ENCODE peak calls at places on chromosomes 2 and 18, in ten cellular contexts. One of them, this sample, is unnamed. For H3K36me3, the result is how much of the 10 kb centered on the place peaks cover.

GRCh38 chr18:55318864-55319516 is 269.0 kb downstream of the TCF4 start:
- DNase-seq in astrocyte: peak
- DNase-seq in Karpas-422: no peak
- DNase-seq in stomach: no peak
- DNase-seq in heart left ventricle: no peak
- DNase-seq in pancreas: no peak
- DNase-seq in tibial artery: no peak
- DNase-seq in WERI-Rb-1: no peak
- DNase-seq in cardiac muscle cell: peak
- DNase-seq in CD8-positive, alpha-beta T cell: no peak
- DNase-seq in this sample: no peak

GRCh38 chr2:233346930-233347329 is 7.4 kb upstream of the DGKD start:
- DNase-seq in astrocyte: no peak
- DNase-seq in stomach: no peak
- DNase-seq in tibial artery: no peak
- DNase-seq in CD8-positive, alpha-beta T cell: no peak
- DNase-seq in pancreas: no peak
- DNase-seq in WERI-Rb-1: no peak
- DNase-seq in cardiac muscle cell: no peak
- DNase-seq in Karpas-422: no peak
- DNase-seq in heart left ventricle: no peak
- DNase-seq in this sample: no peak

GRCh38 chr2:139805378-139805777 is 1025.2 kb upstream of the NXPH2 start:
- DNase-seq in astrocyte: peak
- DNase-seq in CD8-positive, alpha-beta T cell: no peak
- DNase-seq in tibial artery: no peak
- DNase-seq in heart left ventricle: no peak
- DNase-seq in cardiac muscle cell: no peak
- DNase-seq in stomach: no peak
- DNase-seq in pancreas: no peak
- DNase-seq in WERI-Rb-1: no peak
- DNase-seq in Karpas-422: no peak
- DNase-seq in this sample: no peak

GRCh38 chr18:13645093-13645492 is 81.3 kb downstream of the FAM210A start:
- DNase-seq in cardiac muscle cell: no peak
- DNase-seq in WERI-Rb-1: no peak
- DNase-seq in astrocyte: no peak
- DNase-seq in tibial artery: no peak
- DNase-seq in Karpas-422: no peak
- DNase-seq in heart left ventricle: no peak
- DNase-seq in stomach: no peak
- DNase-seq in CD8-positive, alpha-beta T cell: no peak
- DNase-seq in pancreas: no peak
- DNase-seq in this sample: no peak

GRCh38 chr2:94994914-94995236 is 30.6 kb upstream of the MAL start:
- DNase-seq in WERI-Rb-1: no peak
- DNase-seq in astrocyte: no peak
- DNase-seq in tibial artery: no peak
- DNase-seq in CD8-positive, alpha-beta T cell: no peak
- DNase-seq in Karpas-422: no peak
- DNase-seq in cardiac muscle cell: no peak
- DNase-seq in stomach: no peak
- DNase-seq in pancreas: no peak
- DNase-seq in heart left ventricle: no peak
- DNase-seq in this sample: no peak

GRCh38 chr2:170180031-170180566 is 2.2 kb downstream of the MYO3B start:
- DNase-seq in CD8-positive, alpha-beta T cell: no peak
- DNase-seq in cardiac muscle cell: no peak
- DNase-seq in heart left ventricle: no peak
- DNase-seq in pancreas: no peak
- DNase-seq in tibial artery: no peak
- DNase-seq in Karpas-422: peak
- DNase-seq in astrocyte: no peak
- DNase-seq in WERI-Rb-1: peak
- DNase-seq in stomach: no peak
- DNase-seq in this sample: no peak

GRCh38 chr2:168401771-168402170 is 54.3 kb upstream of the CERS6 start:
- DNase-seq in Karpas-422: no peak
- DNase-seq in WERI-Rb-1: no peak
- DNase-seq in heart left ventricle: no peak
- DNase-seq in astrocyte: no peak
- DNase-seq in pancreas: no peak
- DNase-seq in cardiac muscle cell: no peak
- DNase-seq in stomach: no peak
- DNase-seq in CD8-positive, alpha-beta T cell: no peak
- DNase-seq in tibial artery: no peak
- DNase-seq in this sample: no peak

GRCh38 chr2:157363612-157364101 is 38.0 kb upstream of the ERMN start:
- DNase-seq in Karpas-422: no peak
- DNase-seq in tibial artery: no peak
- DNase-seq in heart left ventricle: no peak
- DNase-seq in CD8-positive, alpha-beta T cell: no peak
- DNase-seq in pancreas: no peak
- DNase-seq in stomach: no peak
- DNase-seq in WERI-Rb-1: no peak
- DNase-seq in astrocyte: no peak
- DNase-seq in cardiac muscle cell: no peak
- DNase-seq in this sample: no peak

GRCh38 chr2:136072616-136073015 is 45.3 kb downstream of the CXCR4 start:
- DNase-seq in WERI-Rb-1: no peak
- DNase-seq in astrocyte: no peak
- DNase-seq in heart left ventricle: no peak
- DNase-seq in cardiac muscle cell: no peak
- DNase-seq in tibial artery: no peak
- DNase-seq in stomach: no peak
- DNase-seq in Karpas-422: peak
- DNase-seq in CD8-positive, alpha-beta T cell: no peak
- DNase-seq in pancreas: no peak
- DNase-seq in this sample: no peak

GRCh38 chr2:136075466-136075865 is 42.5 kb downstream of the CXCR4 start:
- DNase-seq in Karpas-422: peak
- DNase-seq in astrocyte: no peak
- DNase-seq in CD8-positive, alpha-beta T cell: no peak
- DNase-seq in WERI-Rb-1: no peak
- DNase-seq in tibial artery: no peak
- DNase-seq in heart left ventricle: no peak
- DNase-seq in stomach: no peak
- DNase-seq in pancreas: no peak
- DNase-seq in cardiac muscle cell: no peak
- DNase-seq in this sample: no peak

GRCh38 chr2:136081582-136082210 is 36.3 kb downstream of the CXCR4 start:
- DNase-seq in WERI-Rb-1: no peak
- DNase-seq in pancreas: no peak
- DNase-seq in CD8-positive, alpha-beta T cell: no peak
- DNase-seq in heart left ventricle: no peak
- DNase-seq in tibial artery: no peak
- DNase-seq in Karpas-422: no peak
- DNase-seq in astrocyte: no peak
- DNase-seq in cardiac muscle cell: no peak
- DNase-seq in stomach: no peak
- DNase-seq in this sample: no peak

GRCh38 chr2:136080114-136080513 is 37.8 kb downstream of the CXCR4 start:
- DNase-seq in WERI-Rb-1: no peak
- DNase-seq in stomach: no peak
- DNase-seq in astrocyte: no peak
- DNase-seq in pancreas: no peak
- DNase-seq in CD8-positive, alpha-beta T cell: no peak
- DNase-seq in cardiac muscle cell: no peak
- DNase-seq in heart left ventricle: no peak
- DNase-seq in tibial artery: no peak
- DNase-seq in Karpas-422: no peak
- DNase-seq in this sample: no peak

DNA sequence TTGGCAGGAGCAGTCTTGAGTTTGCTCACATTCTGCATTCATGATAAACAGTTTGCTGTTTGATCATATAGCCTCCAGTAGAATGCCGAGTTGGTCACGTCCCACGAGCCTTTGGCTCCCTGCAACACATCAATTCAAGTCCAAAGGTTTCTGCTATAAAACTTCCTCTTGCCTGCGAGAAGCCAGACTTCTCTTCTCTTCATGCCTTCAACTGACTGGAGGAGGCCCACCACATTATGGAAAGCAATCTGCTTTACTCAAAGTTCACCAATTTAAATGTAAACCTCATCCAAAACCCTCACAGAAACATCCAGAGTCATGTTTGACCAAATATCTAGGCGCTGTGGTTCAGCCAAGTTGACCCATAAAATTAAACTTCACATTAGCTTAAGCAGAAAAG is 40.8 kb downstream of the CXCR4 start:
- DNase-seq in pancreas: no peak
- DNase-seq in WERI-Rb-1: no peak
- DNase-seq in CD8-positive, alpha-beta T cell: no peak
- DNase-seq in cardiac muscle cell: no peak
- DNase-seq in Karpas-422: no peak
- DNase-seq in stomach: no peak
- DNase-seq in astrocyte: no peak
- DNase-seq in tibial artery: no peak
- DNase-seq in heart left ventricle: no peak
- DNase-seq in this sample: no peak
- H3K27ac ChIP-seq in pancreas: no peak
- H3K27ac ChIP-seq in WERI-Rb-1: no peak
- H3K27ac ChIP-seq in CD8-positive, alpha-beta T cell: no peak
- H3K27ac ChIP-seq in cardiac muscle cell: no peak
- H3K27ac ChIP-seq in Karpas-422: no peak
- H3K27ac ChIP-seq in stomach: no peak
- H3K27ac ChIP-seq in astrocyte: no peak
- H3K27ac ChIP-seq in tibial artery: no peak
- H3K27ac ChIP-seq in heart left ventricle: no peak
- H3K27ac ChIP-seq in this sample: no peak

DNA sequence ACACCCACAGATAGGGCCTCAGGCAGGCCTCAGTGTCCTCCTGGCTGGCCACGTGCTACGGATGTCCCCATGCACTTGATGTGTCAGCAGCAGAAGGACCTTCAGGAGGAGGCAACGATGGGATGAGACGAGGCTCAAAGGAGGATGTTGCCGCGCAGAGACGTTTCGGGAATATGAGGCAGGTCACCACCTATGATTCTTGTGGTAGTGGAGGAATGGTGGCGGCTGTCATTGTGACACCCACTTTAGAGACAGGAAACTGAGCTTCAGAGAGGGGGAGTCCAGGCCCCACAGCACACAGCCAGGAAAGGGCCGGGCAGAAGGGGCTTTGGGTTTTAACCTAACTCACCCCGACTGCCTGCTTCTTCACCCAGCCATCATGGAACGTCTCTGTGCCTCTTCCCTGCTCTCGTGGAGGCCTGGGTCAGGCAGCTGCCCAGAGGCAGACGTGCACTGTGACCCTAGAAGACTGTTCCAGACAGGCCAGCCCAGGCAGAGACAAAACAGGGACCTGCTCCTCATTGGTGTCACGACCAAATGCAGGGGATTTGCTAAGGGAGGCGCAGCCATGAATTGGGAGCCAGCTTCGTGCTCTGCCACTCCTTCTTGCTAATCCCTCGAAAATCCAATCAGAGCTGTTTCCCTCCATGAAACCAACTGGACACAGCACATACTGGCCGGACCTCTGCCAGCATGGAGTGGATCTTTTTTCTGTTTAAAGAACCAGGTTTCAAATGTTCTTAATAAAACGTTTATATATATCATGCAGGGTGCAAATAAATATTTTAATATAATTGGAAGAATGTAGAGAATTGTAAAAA is 169.2 kb downstream of the ASB1 start:
- DNase-seq in pancreas: no peak
- DNase-seq in heart left ventricle: no peak
- DNase-seq in Karpas-422: no peak
- DNase-seq in CD8-positive, alpha-beta T cell: no peak
- DNase-seq in tibial artery: no peak
- DNase-seq in astrocyte: no peak
- DNase-seq in stomach: no peak
- DNase-seq in WERI-Rb-1: no peak
- DNase-seq in cardiac muscle cell: no peak
- DNase-seq in this sample: no peak
- H3K36me3 ChIP-seq in pancreas: under half
- H3K36me3 ChIP-seq in heart left ventricle: under half
- H3K36me3 ChIP-seq in Karpas-422: under half
- H3K36me3 ChIP-seq in CD8-positive, alpha-beta T cell: under half
- H3K36me3 ChIP-seq in tibial artery: under half
- H3K36me3 ChIP-seq in astrocyte: under half
- H3K36me3 ChIP-seq in stomach: under half
- H3K36me3 ChIP-seq in WERI-Rb-1: under half
- H3K36me3 ChIP-seq in cardiac muscle cell: under half
- H3K36me3 ChIP-seq in this sample: under half

GRCh38 chr2:237875234-237876055 is 16.0 kb downstream of the RAMP1 start:
- DNase-seq in pancreas: no peak
- DNase-seq in WERI-Rb-1: no peak
- DNase-seq in tibial artery: peak
- DNase-seq in Karpas-422: no peak
- DNase-seq in heart left ventricle: no peak
- DNase-seq in stomach: no peak
- DNase-seq in CD8-positive, alpha-beta T cell: no peak
- DNase-seq in astrocyte: no peak
- DNase-seq in cardiac muscle cell: no peak
- DNase-seq in this sample: no peak

GRCh38 chr2:237876951-237877491 is 17.6 kb downstream of the RAMP1 start:
- DNase-seq in Karpas-422: no peak
- DNase-seq in pancreas: no peak
- DNase-seq in CD8-positive, alpha-beta T cell: no peak
- DNase-seq in heart left ventricle: no peak
- DNase-seq in astrocyte: no peak
- DNase-seq in WERI-Rb-1: no peak
- DNase-seq in stomach: no peak
- DNase-seq in tibial artery: peak
- DNase-seq in cardiac muscle cell: no peak
- DNase-seq in this sample: no peak

GRCh38 chr2:237874585-237875161 is 15.2 kb downstream of the RAMP1 start:
- DNase-seq in pancreas: no peak
- DNase-seq in WERI-Rb-1: no peak
- DNase-seq in stomach: no peak
- DNase-seq in tibial artery: no peak
- DNase-seq in Karpas-422: no peak
- DNase-seq in CD8-positive, alpha-beta T cell: no peak
- DNase-seq in astrocyte: peak
- DNase-seq in heart left ventricle: no peak
- DNase-seq in cardiac muscle cell: peak
- DNase-seq in this sample: no peak

GRCh38 chr2:237876518-237876917 is 17.1 kb downstream of the RAMP1 start:
- DNase-seq in pancreas: no peak
- DNase-seq in heart left ventricle: no peak
- DNase-seq in Karpas-422: no peak
- DNase-seq in WERI-Rb-1: no peak
- DNase-seq in CD8-positive, alpha-beta T cell: no peak
- DNase-seq in cardiac muscle cell: no peak
- DNase-seq in stomach: no peak
- DNase-seq in astrocyte: no peak
- DNase-seq in tibial artery: peak
- DNase-seq in this sample: no peak

GRCh38 chr2:237876056-237876439 is 16.6 kb downstream of the RAMP1 start:
- DNase-seq in Karpas-422: no peak
- DNase-seq in astrocyte: no peak
- DNase-seq in tibial artery: peak
- DNase-seq in cardiac muscle cell: no peak
- DNase-seq in WERI-Rb-1: no peak
- DNase-seq in pancreas: no peak
- DNase-seq in stomach: peak
- DNase-seq in heart left ventricle: no peak
- DNase-seq in CD8-positive, alpha-beta T cell: no peak
- DNase-seq in this sample: no peak
- H3K27ac ChIP-seq in Karpas-422: no peak
- H3K27ac ChIP-seq in astrocyte: no peak
- H3K27ac ChIP-seq in tibial artery: peak
- H3K27ac ChIP-seq in cardiac muscle cell: no peak
- H3K27ac ChIP-seq in WERI-Rb-1: no peak
- H3K27ac ChIP-seq in pancreas: no peak
- H3K27ac ChIP-seq in stomach: peak
- H3K27ac ChIP-seq in heart left ventricle: peak
- H3K27ac ChIP-seq in CD8-positive, alpha-beta T cell: no peak
- H3K27ac ChIP-seq in this sample: peak

DNA sequence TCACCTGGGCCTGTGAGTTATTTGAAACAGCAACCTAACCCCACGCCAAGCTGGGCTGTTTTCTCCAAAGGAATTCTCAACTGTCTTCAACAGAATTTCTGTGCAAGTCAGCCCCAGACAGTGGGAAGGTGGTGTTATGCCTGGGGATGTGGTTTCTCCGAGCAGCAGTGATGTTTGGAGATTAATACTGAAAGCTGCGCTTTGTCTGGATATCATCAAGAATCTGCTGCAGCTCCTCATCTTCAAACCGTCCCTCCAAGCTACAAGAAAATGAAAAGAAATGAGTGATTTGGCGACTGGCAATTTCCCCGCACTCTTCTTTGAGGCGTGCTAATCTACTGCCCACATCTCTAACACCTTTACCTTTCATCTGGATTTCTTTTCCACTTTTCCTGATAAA is 10.0 kb downstream of the POLR2D start:
- DNase-seq in CD8-positive, alpha-beta T cell: no peak
- DNase-seq in WERI-Rb-1: no peak
- DNase-seq in tibial artery: no peak
- DNase-seq in Karpas-422: no peak
- DNase-seq in cardiac muscle cell: no peak
- DNase-seq in astrocyte: no peak
- DNase-seq in heart left ventricle: no peak
- DNase-seq in pancreas: no peak
- DNase-seq in stomach: no peak
- DNase-seq in this sample: no peak
- H3K36me3 ChIP-seq in CD8-positive, alpha-beta T cell: under half
- H3K36me3 ChIP-seq in WERI-Rb-1: half or more
- H3K36me3 ChIP-seq in tibial artery: under half
- H3K36me3 ChIP-seq in Karpas-422: half or more
- H3K36me3 ChIP-seq in cardiac muscle cell: under half
- H3K36me3 ChIP-seq in astrocyte: under half
- H3K36me3 ChIP-seq in heart left ventricle: half or more
- H3K36me3 ChIP-seq in pancreas: under half
- H3K36me3 ChIP-seq in stomach: half or more
- H3K36me3 ChIP-seq in this sample: half or more